ENCODE peak calls at places on chromosomes 11 and 22, in four cellular contexts. L, S, Q and J are unnamed samples.

GRCh38 chr11:1310772-1311468 is 1.5 kb upstream of the TOLLIP start:
- DNase-seq in S (no peak), L (no peak), Q (no peak), J (no peak)

GRCh38 chr11:128757886-128758612 is 64.2 kb downstream of the FLI1 start:
- DNase-seq in Q (no peak), S (no peak), L (no peak), J (no peak)

GRCh38 chr22:32322986-32323385 is 34.7 kb upstream of the RFPL3 start:
- DNase-seq in S (no peak), Q (no peak), L (no peak), J (no peak)

GRCh38 chr11:86202013-86202336 is 42.6 kb upstream of the EED start:
- DNase-seq in L (no peak), Q (no peak), S (no peak), J (no peak)

GRCh38 chr11:72787262-72788104 is 6.4 kb downstream of the STARD10 start:
- DNase-seq in S (no peak), L (peak), Q (no peak), J (no peak)

GRCh38 chr11:72353861-72354260 is 80.5 kb downstream of the CLPB start:
- DNase-seq in S (no peak), Q (peak), L (no peak), J (peak)

GRCh38 chr11:128200467-128200866 is 386.9 kb downstream of the ETS1 start:
- DNase-seq in L (no peak), Q (no peak), S (no peak), J (no peak)

GRCh38 chr22:17232406-17232805 is 13.2 kb upstream of the ADA2 start:
- DNase-seq in L (peak), Q (no peak), S (no peak), J (no peak)

GRCh38 chr22:40156001-40156516 is 21.7 kb upstream of the TNRC6B start:
- DNase-seq in Q (peak), L (no peak), S (no peak), J (peak)

GRCh38 chr11:102581091-102581490 is 44.0 kb downstream of the MMP20 start:
- DNase-seq in L (no peak), S (no peak), Q (no peak), J (no peak)

GRCh38 chr11:118771481-118772278 is 19.3 kb downstream of the DDX6 start:
- DNase-seq in S (no peak), L (no peak), Q (no peak), J (no peak)

GRCh38 chr11:119861160-119861559 is 132.2 kb upstream of the NECTIN1 start:
- DNase-seq in S (no peak), L (no peak), Q (no peak), J (no peak)

GRCh38 chr11:119094816-119095065 is 6.9 kb downstream of the DPAGT1 start:
- DNase-seq in Q (peak), L (peak), S (peak), J (peak)

GRCh38 chr11:63907808-63908530 is 9.0 kb downstream of the RCOR2 start:
- DNase-seq in Q (no peak), S (no peak), L (peak), J (no peak)

GRCh38 chr11:2747236-2748015 is 47.6 kb upstream of the KCNQ1OT1 start:
- DNase-seq in L (peak), Q (no peak), S (no peak), J (no peak)

GRCh38 chr11:14148653-14149273 is 186.2 kb downstream of the SPON1 start:
- DNase-seq in L (peak), S (no peak), Q (peak), J (peak)

GRCh38 chr11:106424111-106424510 is 346.6 kb downstream of the AASDHPPT start:
- DNase-seq in Q (peak), L (no peak), S (no peak), J (peak)

GRCh38 chr11:34823197-34823596 is 93.0 kb downstream of the APIP start:
- DNase-seq in Q (no peak), S (no peak), L (peak), J (no peak)

GRCh38 chr11:20668844-20669832 is at the start of gene NELL1:
- DNase-seq in S (no peak), L (peak), Q (no peak), J (no peak)

GRCh38 chr22:19884954-19885751 is 30.5 kb upstream of the GNB1L start:
- DNase-seq in Q (no peak), S (no peak), L (no peak), J (no peak)

GRCh38 chr22:47067331-47067890 is 305.0 kb downstream of the TBC1D22A start:
- DNase-seq in L (peak), S (peak), Q (no peak), J (no peak)

GRCh38 chr11:73240190-73240781 is 22.2 kb downstream of the P2RY2 start:
- DNase-seq in S (no peak), L (peak), Q (peak), J (peak)

GRCh38 chr11:64268687-64269379 is 15.6 kb downstream of the BAD start:
- DNase-seq in L (peak), S (no peak), Q (peak), J (peak)

GRCh38 chr11:10930224-10930960 is 72.5 kb upstream of the ZBED5 start:
- DNase-seq in L (no peak), Q (peak), S (no peak), J (no peak)

GRCh38 chr22:50271519-50271970 is 1.4 kb upstream of the MAPK11 start:
- DNase-seq in S (peak), Q (peak), L (peak), J (peak)

GRCh38 chr22:50269573-50270301 is 443 bp downstream of the MAPK11 start:
- DNase-seq in S (no peak), L (no peak), Q (no peak), J (peak)

GRCh38 chr22:50268655-50269113 is 1.5 kb downstream of the MAPK11 start:
- DNase-seq in Q (no peak), L (no peak), S (no peak), J (peak)

GRCh38 chr22:50271011-50271394 is 823 bp upstream of the MAPK11 start:
- DNase-seq in S (peak), Q (no peak), L (no peak), J (no peak)

GRCh38 chr22:50270302-50271010 is at the start of gene MAPK11:
- DNase-seq in Q (peak), L (peak), S (peak), J (peak)
- H3K9ac ChIP-seq in Q (peak), L (no peak), S (no peak), J (peak)

GRCh38 chr11:32792111-32792947 is 2.1 kb downstream of the CCDC73 start:
- DNase-seq in L (peak), S (no peak), Q (no peak), J (no peak)
- H3K4me3 ChIP-seq in L (peak), S (no peak), Q (no peak), J (peak)

GRCh38 chr22:37309221-37310074 is 27.1 kb downstream of the CYTH4 start:
- DNase-seq in L (no peak), Q (no peak), S (no peak), J (no peak)

GRCh38 chr22:37311761-37312312 is 29.5 kb downstream of the CYTH4 start:
- DNase-seq in S (no peak), Q (no peak), L (no peak), J (no peak)

GRCh38 chr22:37310075-37310606 is 27.8 kb downstream of the CYTH4 start:
- DNase-seq in L (no peak), S (no peak), Q (no peak), J (no peak)

GRCh38 chr22:37312549-37313183 is 30.4 kb downstream of the CYTH4 start:
- DNase-seq in S (no peak), Q (no peak), L (no peak), J (no peak)

DNA sequence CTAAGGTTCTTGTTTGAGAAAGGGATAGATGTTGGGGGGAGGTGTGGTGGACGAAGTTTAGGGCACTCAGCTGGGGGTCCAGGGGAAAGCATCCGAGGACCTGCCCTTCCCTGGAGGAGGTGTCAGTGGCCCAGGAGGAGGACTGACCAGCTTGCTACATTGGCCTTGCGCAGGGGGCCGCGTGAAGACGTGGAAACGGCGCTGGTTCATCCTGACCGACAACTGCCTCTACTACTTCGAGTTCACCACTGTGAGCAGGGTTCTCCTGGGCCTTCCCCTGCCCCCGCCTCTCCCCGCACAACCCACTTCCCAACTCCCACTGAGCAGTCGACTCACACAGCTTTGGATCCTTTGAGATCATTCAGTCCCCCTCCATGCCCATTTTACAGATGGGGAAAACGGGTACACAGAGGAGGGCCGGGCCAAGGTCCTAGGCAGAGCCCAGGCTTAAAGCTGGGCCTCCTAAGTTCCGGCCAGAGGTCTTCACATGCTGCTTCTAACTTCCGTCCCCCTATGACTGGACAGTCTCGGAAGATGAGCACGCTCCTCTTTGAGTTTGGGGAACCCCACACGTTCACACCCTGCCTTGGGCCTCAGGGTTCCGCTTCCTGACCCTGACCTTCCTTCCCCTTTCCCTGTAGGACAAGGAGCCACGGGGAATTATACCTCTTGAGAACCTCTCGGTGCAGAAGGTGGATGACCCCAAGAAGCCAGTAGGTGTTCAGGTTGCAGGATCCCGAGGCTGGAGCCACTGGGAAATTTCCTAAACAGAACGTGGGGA is 28.7 kb downstream of the CYTH4 start:
- DNase-seq in L (no peak), Q (no peak), S (no peak), J (no peak)
- H3K9ac ChIP-seq in L (no peak), Q (no peak), S (peak), J (no peak)

GRCh38 chr11:46681814-46682213 is 18.6 kb downstream of the ARHGAP1 start:
- DNase-seq in Q (no peak), S (no peak), L (no peak), J (no peak)
- H3K4me3 ChIP-seq in Q (no peak), S (no peak), L (no peak), J (no peak)

DNA sequence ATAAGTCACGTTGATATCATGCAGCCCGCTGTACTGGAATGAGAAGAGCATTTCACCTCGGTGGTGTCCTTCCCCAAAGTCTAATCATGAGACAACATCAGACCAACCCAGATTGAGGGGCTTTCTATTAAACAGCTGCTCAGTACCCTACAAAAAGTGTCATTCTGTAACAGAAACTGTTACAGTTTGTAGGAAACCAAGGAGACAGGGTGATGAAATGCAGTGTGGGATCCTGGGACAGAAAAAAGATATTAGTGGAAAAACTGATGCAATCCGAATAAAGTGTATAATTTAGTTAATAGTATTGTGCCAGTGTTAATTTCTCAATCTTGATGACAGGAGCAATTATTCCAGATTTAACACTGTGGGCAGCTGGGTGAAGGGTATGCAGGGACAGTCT is 128.0 kb downstream of the MICAL2 start:
- DNase-seq in L (no peak), S (no peak), Q (no peak), J (peak)
- H3K9ac ChIP-seq in L (no peak), S (no peak), Q (no peak), J (no peak)

GRCh38 chr22:49049691-49050090 is 778.0 kb downstream of the BRD1 start:
- DNase-seq in L (no peak), Q (no peak), S (no peak), J (no peak)

GRCh38 chr22:49052023-49052538 is 775.6 kb downstream of the BRD1 start:
- DNase-seq in S (no peak), Q (peak), L (no peak), J (no peak)

GRCh38 chr22:49052560-49052959 is 775.1 kb downstream of the BRD1 start:
- DNase-seq in Q (no peak), S (no peak), L (no peak), J (no peak)

GRCh38 chr22:49053574-49053973 is 774.1 kb downstream of the BRD1 start:
- DNase-seq in Q (no peak), L (no peak), S (no peak), J (no peak)

GRCh38 chr22:49051491-49052022 is 776.1 kb downstream of the BRD1 start:
- DNase-seq in S (no peak), Q (no peak), L (no peak), J (no peak)
- H3K4me3 ChIP-seq in S (no peak), Q (no peak), L (no peak), J (peak)

DNA sequence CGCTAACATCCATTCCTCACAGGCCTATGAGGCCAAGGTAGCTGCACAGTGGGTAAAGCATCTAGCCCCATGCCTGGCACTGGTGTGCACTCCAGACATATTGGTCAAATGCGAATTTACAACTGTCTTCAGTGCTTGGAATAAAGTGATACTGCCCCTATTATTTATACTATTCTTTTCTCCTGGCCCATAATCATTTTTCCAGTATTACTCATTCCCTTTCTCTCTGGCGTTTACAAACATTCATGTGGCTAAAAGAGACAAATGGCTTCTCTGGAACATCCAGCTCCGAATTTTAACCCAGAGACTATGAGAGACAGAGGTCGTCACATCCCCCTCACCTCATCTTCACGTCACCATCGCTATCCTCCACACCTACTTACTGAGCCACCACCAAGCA is 87.2 kb upstream of the PITPNB start:
- DNase-seq in Q (peak), S (no peak), L (no peak), J (no peak)
- H3K9ac ChIP-seq in Q (no peak), S (no peak), L (no peak), J (no peak)